ENCODE peak calls at places on chromosomes 3 and 15, in five cellular contexts. Q, D, V, B and J are unnamed samples.

GRCh38 chr3:9915252-9916141 is 1.4 kb upstream of the IL17RC start:
- DNase-seq in Q (peak), D (no peak), B (peak), V (peak), J (peak)

GRCh38 chr3:170055209-170055608 is 17.4 kb downstream of the GPR160 start:
- DNase-seq in Q (no peak), B (no peak), D (no peak), V (peak), J (no peak)

GRCh38 chr15:39172380-39173281 is 408.2 kb upstream of the THBS1 start:
- DNase-seq in D (no peak), V (peak), B (peak), Q (peak), J (no peak)

GRCh38 chr3:115727135-115727534 is 103.8 kb downstream of the GAP43 start:
- DNase-seq in Q (no peak), V (no peak), B (no peak), D (no peak), J (no peak)

GRCh38 chr3:87191175-87191574 is 35.9 kb upstream of the CHMP2B start:
- DNase-seq in Q (no peak), D (no peak), V (no peak), B (no peak), J (peak)

GRCh38 chr3:22372292-22372949 is 621.4 kb upstream of the ZNF385D start:
- DNase-seq in D (no peak), B (peak), V (no peak), Q (no peak), J (peak)

GRCh38 chr15:65423977-65424679 is 1.4 kb upstream of the IGDCC4 start:
- DNase-seq in Q (no peak), V (peak), D (no peak), B (no peak), J (peak)

GRCh38 chr3:185084883-185085282 is 68.0 kb downstream of the C3orf70 start:
- DNase-seq in B (no peak), Q (no peak), D (no peak), V (peak), J (no peak)

GRCh38 chr15:45648521-45649200 is 13.8 kb downstream of the SQOR start:
- DNase-seq in Q (no peak), D (peak), B (peak), V (peak), J (no peak)

GRCh38 chr15:49242820-49243219 is 72.8 kb downstream of the GALK2 start:
- DNase-seq in Q (no peak), V (peak), B (no peak), D (no peak), J (no peak)

GRCh38 chr15:96767703-96768434 is 437.4 kb downstream of the NR2F2 start:
- DNase-seq in V (no peak), Q (no peak), B (no peak), D (no peak), J (no peak)

GRCh38 chr15:74245342-74245931 is 9.3 kb downstream of the CCDC33 start:
- DNase-seq in Q (no peak), D (no peak), V (no peak), B (no peak), J (peak)

GRCh38 chr3:46861293-46861995 is 1.8 kb downstream of the MYL3 start:
- DNase-seq in V (no peak), Q (peak), B (no peak), D (no peak), J (no peak)

GRCh38 chr3:48820626-48821324 is 26.9 kb downstream of the PRKAR2A start:
- DNase-seq in B (no peak), V (peak), D (no peak), Q (no peak), J (no peak)

GRCh38 chr3:141000027-141000663 is 51.0 kb upstream of the SPSB4 start:
- DNase-seq in B (peak), D (peak), Q (peak), V (peak), J (peak)

GRCh38 chr3:182258538-182259177 is 534.6 kb upstream of the ATP11B start:
- DNase-seq in D (peak), Q (no peak), B (no peak), V (no peak), J (no peak)

GRCh38 chr3:148005456-148005855 is 596.3 kb downstream of the ZIC1 start:
- DNase-seq in B (no peak), V (no peak), Q (no peak), D (no peak), J (no peak)

GRCh38 chr3:61783993-61784718 is 222.8 kb downstream of the PTPRG start:
- DNase-seq in D (no peak), V (peak), Q (no peak), B (no peak), J (no peak)

GRCh38 chr3:71443332-71443731 is 140.2 kb downstream of the FOXP1 start:
- DNase-seq in V (no peak), D (no peak), B (no peak), Q (no peak), J (no peak)

GRCh38 chr3:12588039-12588673 is 31.3 kb downstream of the MKRN2 start:
- DNase-seq in Q (no peak), D (no peak), B (no peak), V (peak), J (no peak)

GRCh38 chr15:53446376-53446775 is 313.1 kb downstream of the WDR72 start:
- DNase-seq in B (peak), V (no peak), Q (no peak), D (no peak), J (no peak)

GRCh38 chr15:69954726-69955125 is 143.0 kb downstream of the TLE3 start:
- DNase-seq in Q (no peak), D (no peak), B (no peak), V (no peak), J (no peak)

GRCh38 chr15:65409284-65409631 is 13.5 kb downstream of the IGDCC4 start:
- DNase-seq in V (peak), Q (no peak), B (no peak), D (no peak), J (no peak)

GRCh38 chr15:74222705-74223104 is 13.4 kb upstream of the CCDC33 start:
- DNase-seq in B (no peak), Q (no peak), D (no peak), V (no peak), J (no peak)

GRCh38 chr3:178754852-178755510 is 218.7 kb downstream of the KCNMB2 start:
- DNase-seq in Q (no peak), V (no peak), D (no peak), B (no peak), J (no peak)

GRCh38 chr15:95132774-95133173 is 901.4 kb downstream of the MCTP2 start:
- DNase-seq in D (no peak), Q (no peak), V (peak), B (no peak), J (no peak)

GRCh38 chr3:124650798-124651197 is 79.5 kb upstream of the UMPS start:
- DNase-seq in V (no peak), B (no peak), D (no peak), Q (no peak), J (no peak)

GRCh38 chr3:14403636-14404395 is 1.4 kb downstream of the SLC6A6 start:
- DNase-seq in B (no peak), V (no peak), Q (peak), D (no peak), J (no peak)

GRCh38 chr3:55476515-55476914 is 10.6 kb downstream of the WNT5A start:
- DNase-seq in D (no peak), B (no peak), Q (no peak), V (peak), J (no peak)

GRCh38 chr3:151395806-151396205 is 11.3 kb upstream of the P2RY12 start:
- DNase-seq in D (no peak), V (peak), B (no peak), Q (no peak), J (no peak)

GRCh38 chr15:78243491-78243941 is 9.2 kb upstream of the ACSBG1 start:
- DNase-seq in D (no peak), Q (no peak), B (peak), V (peak), J (peak)

GRCh38 chr15:66269326-66270090 is 16.0 kb upstream of the MEGF11 start:
- DNase-seq in B (no peak), V (peak), D (peak), Q (no peak), J (no peak)

GRCh38 chr3:16084887-16085286 is 89.6 kb upstream of the GALNT15 start:
- DNase-seq in Q (no peak), D (no peak), B (no peak), V (peak), J (no peak)

GRCh38 chr3:4561661-4562060 is 68.5 kb downstream of the ITPR1 start:
- DNase-seq in D (no peak), Q (no peak), V (no peak), B (no peak), J (no peak)

GRCh38 chr3:23052230-23053019 is 150.7 kb upstream of the UBE2E2 start:
- DNase-seq in Q (no peak), D (peak), B (no peak), V (no peak), J (no peak)

GRCh38 chr15:79990280-79990996 is 19.4 kb upstream of the BCL2A1 start:
- DNase-seq in Q (no peak), D (no peak), V (no peak), B (no peak), J (no peak)

GRCh38 chr15:75452968-75453702 is 1.6 kb upstream of the SIN3A start:
- DNase-seq in B (peak), D (peak), Q (peak), V (no peak), J (peak)

GRCh38 chr15:75451674-75452363 is at the start of gene SIN3A:
- DNase-seq in Q (peak), B (peak), D (peak), V (peak), J (peak)

GRCh38 chr15:75453703-75454470 is 2.4 kb upstream of the SIN3A start:
- DNase-seq in D (peak), V (peak), B (peak), Q (peak), J (peak)

GRCh38 chr15:75451202-75451673 is 252 bp downstream of the SIN3A start:
- DNase-seq in D (no peak), B (no peak), Q (no peak), V (no peak), J (no peak)

DNA sequence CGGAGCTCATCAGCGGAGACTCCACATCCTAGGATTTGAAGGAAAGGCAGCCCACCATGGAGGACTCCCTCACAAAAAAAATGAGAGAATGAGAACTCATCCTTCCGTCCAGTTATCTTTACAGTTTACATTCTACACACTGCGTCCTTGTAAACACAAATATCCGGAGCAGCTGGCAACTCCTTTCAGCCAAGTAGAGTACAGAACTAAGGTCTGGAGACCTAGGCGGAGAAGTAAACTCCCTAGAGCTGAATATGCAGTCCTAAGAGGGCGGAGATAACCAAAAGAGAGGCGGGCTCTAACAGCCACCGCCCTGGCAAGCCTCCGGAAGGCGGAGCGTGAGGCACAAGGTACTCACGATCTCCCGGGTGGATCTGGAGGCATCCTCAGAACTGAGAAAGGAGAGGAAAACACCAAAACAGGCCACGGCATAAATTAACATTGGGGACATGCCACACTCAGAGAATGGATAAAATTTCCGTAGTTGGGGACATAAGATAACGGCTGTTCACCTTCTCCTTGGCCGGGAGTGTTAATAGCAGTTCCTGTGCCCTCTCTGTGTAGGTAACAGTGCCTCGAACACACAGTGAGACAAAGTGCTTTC is 976 bp upstream of the SIN3A start:
- DNase-seq in V (peak), Q (peak), B (peak), D (peak), J (peak)
- TF ChIP-seq POLR2A in V (peak), Q (no peak), B (peak), D (peak), J (peak)

GRCh38 chr15:41966920-41967465 is 5.4 kb downstream of the EHD4 start:
- DNase-seq in Q (no peak), D (no peak), B (no peak), V (no peak), J (no peak)
- TF ChIP-seq POLR2A in Q (no peak), D (no peak), B (no peak), V (no peak), J (no peak)

GRCh38 chr3:130111185-130111864 is 29.7 kb downstream of the ALG1L2 start:
- DNase-seq in D (peak), V (peak), B (peak), Q (peak), J (peak)
- TF ChIP-seq POLR2A in D (peak), V (no peak), B (peak), Q (peak), J (no peak)

DNA sequence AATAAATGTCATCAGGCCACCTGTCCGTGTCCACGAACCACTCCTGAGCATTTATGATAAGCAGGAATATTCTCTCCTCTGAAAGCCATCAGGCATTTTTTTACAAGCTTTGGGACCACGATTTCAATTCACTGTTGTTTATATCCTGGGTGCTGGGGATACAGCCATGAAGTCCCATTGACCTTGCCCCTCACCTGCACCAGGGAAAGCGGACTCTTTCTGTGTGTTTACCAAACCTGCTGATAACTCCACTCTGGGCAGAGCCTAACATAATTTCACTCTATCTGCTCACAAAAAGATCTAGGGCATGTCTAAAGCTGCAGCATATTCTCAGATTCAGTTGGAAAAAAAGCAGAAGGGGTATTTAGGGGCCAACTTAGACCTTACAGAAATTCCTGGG is 4.8 kb downstream of the DNASE1L3 start:
- DNase-seq in Q (no peak), B (peak), V (no peak), D (no peak), J (no peak)
- TF ChIP-seq POLR2A in Q (no peak), B (no peak), V (no peak), D (no peak), J (no peak)

DNA sequence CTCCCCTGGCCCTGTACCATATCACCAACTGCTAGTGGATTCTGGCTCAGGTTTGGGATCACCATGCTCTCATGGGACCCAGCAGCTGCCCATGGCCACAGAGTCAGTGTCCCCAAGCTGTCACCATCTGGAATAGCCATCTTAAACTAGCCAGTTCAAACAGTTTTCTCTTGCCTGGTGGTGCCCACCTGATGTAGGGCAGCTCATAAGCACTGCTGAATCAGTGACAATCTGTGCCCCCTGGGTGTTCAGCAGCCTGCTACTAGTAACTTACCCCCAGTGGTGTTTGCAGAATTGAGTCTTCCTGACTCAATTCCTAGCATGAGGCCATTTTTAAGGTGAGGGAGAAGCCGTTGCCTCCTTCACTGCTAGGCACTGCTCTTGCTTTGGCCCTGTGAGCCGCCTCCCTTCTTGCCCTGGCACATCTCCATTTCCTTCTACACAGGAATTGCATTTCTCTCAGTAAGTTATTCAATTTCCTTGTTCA is 7.9 kb downstream of the RPSA start:
- DNase-seq in Q (no peak), D (no peak), B (peak), V (no peak), J (no peak)
- TF ChIP-seq POLR2A in Q (no peak), D (no peak), B (no peak), V (no peak), J (peak)

GRCh38 chr3:50153782-50154475 is 1.2 kb upstream of the SEMA3F start:
- DNase-seq in B (no peak), V (no peak), Q (no peak), D (no peak), J (no peak)

GRCh38 chr3:50150404-50150750 is 4.7 kb upstream of the SEMA3F start:
- DNase-seq in V (no peak), B (no peak), D (no peak), Q (no peak), J (no peak)

GRCh38 chr3:50154476-50154839 is 666 bp upstream of the SEMA3F start:
- DNase-seq in D (no peak), B (no peak), V (no peak), Q (no peak), J (no peak)

GRCh38 chr3:50150863-50151686 is 4.0 kb upstream of the SEMA3F start:
- DNase-seq in V (no peak), B (no peak), D (no peak), Q (no peak), J (no peak)

GRCh38 chr3:50151728-50152127 is 3.4 kb upstream of the SEMA3F start:
- DNase-seq in D (no peak), B (no peak), Q (no peak), V (no peak), J (no peak)
- TF ChIP-seq POLR2A in D (no peak), B (no peak), Q (no peak), V (no peak), J (no peak)

GRCh38 chr15:100919481-100920405 is 586 bp downstream of the LRRK1 start:
- DNase-seq in Q (no peak), B (peak), V (peak), D (no peak), J (no peak)

GRCh38 chr15:100918690-100919480 is at the start of gene LRRK1:
- DNase-seq in V (peak), Q (no peak), D (no peak), B (peak), J (peak)

GRCh38 chr15:100914876-100915275 is 4.3 kb upstream of the LRRK1 start:
- DNase-seq in V (peak), Q (no peak), D (no peak), B (no peak), J (no peak)

GRCh38 chr15:100920516-100921135 is 1.5 kb downstream of the LRRK1 start:
- DNase-seq in B (no peak), D (no peak), Q (no peak), V (no peak), J (no peak)

DNA sequence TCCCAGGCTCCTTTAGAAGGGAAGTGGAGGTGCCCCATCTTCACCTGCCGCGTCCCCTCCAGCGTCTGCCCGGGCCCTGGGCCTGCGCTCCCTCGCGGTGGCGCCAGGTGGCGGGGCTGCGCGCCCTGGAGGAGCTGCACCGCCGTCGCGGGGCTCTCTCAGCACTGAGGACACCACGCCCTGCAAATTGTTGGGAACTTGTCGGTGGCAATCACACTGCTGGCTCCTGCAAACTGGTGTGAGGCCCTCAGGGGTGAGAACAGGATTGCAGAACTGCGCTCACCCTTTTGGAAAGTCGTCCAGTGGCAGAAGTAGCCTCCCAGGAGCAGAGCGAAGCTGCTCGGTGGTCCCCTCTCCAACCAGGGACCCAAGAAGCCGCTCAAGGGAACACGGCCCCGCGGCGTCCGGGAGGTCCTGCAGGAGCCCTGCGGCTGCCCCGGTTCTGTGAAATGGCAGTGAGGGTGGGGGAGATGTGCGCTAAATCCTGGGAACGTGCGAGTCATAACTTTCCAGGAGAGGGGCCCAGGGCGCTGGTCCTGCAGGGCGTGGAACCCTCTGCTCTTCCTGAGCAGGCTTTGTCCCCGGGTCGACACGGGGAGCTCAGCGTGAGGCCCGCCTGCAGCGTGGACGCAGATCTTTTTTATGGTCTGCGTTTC is 995 bp upstream of the LRRK1 start:
- DNase-seq in D (peak), Q (peak), B (peak), V (peak), J (peak)
- TF ChIP-seq POLR2A in D (peak), Q (peak), B (peak), V (no peak), J (no peak)